ENCODE peak calls at places on chromosomes 2 and 18, in eight cellular contexts. F, Z, G, W, B, S, T and J are unnamed samples.

GRCh38 chr2:227796044-227796780 is 17.4 kb upstream of the CCL20 start:
- DNase-seq in B (peak; percentile 70), G (no peak), T (no peak), Z (no peak), S (no peak), W (no peak), F (no peak), J (no peak)

GRCh38 chr18:45320724-45321123 is 294.6 kb upstream of the SLC14A2 start:
- DNase-seq in W (no peak), G (no peak), Z (no peak), S (no peak), T (no peak), B (peak; percentile 40), F (no peak), J (no peak)

GRCh38 chr2:162043132-162043531 is 30.9 kb downstream of the DPP4 start:
- DNase-seq in G (no peak), W (no peak), B (no peak), S (no peak), Z (no peak), T (no peak), F (no peak), J (no peak)

GRCh38 chr2:74778381-74779371 is 55.3 kb upstream of the HK2 start:
- DNase-seq in T (no peak), B (peak; percentile 42), S (no peak), F (no peak), Z (no peak), W (no peak), G (no peak), J (no peak)

GRCh38 chr2:147094077-147094476 is 750.8 kb upstream of the ACVR2A start:
- DNase-seq in W (no peak), F (no peak), Z (no peak), B (no peak), G (no peak), T (no peak), S (no peak), J (no peak)

GRCh38 chr18:25931126-25931525 is 159.3 kb downstream of the SS18 start:
- DNase-seq in Z (no peak), B (no peak), S (no peak), F (no peak), T (no peak), G (no peak), W (no peak), J (no peak)

GRCh38 chr2:111185496-111186022 is 64.8 kb downstream of the BCL2L11 start:
- DNase-seq in F (no peak), T (peak; percentile 86), B (no peak), W (no peak), S (no peak), Z (no peak), G (peak; percentile 89), J (no peak)

GRCh38 chr2:200306969-200307811 is 697 bp downstream of the SPATS2L start:
- DNase-seq in T (peak; percentile 63), B (no peak), S (no peak), W (no peak), G (peak; percentile 81), F (peak; percentile 75), Z (peak; percentile 26), J (peak; percentile 74)

GRCh38 chr2:199228887-199229819 is 228.6 kb downstream of the SATB2 start:
- DNase-seq in W (no peak), B (peak; percentile 59), F (no peak), G (no peak), Z (no peak), T (no peak), S (peak; percentile 81), J (no peak)

GRCh38 chr2:219423656-219424378 is 5.6 kb downstream of the DES start:
- DNase-seq in G (no peak), F (no peak), S (no peak), B (no peak), W (no peak), Z (no peak), T (no peak), J (no peak)

GRCh38 chr18:64720781-64721464 is 572.0 kb upstream of the LINC00305 start:
- DNase-seq in F (no peak), W (no peak), B (no peak), T (no peak), S (no peak), G (peak; percentile 43), Z (no peak), J (no peak)

GRCh38 chr2:121283670-121284245 is 1.2 kb downstream of the TFCP2L1 start:
- DNase-seq in S (no peak), T (no peak), F (no peak), B (peak; percentile 48), W (no peak), Z (no peak), G (no peak), J (no peak)

GRCh38 chr2:20678751-20679150 is 11.8 kb downstream of the GDF7 start:
- DNase-seq in T (no peak), G (no peak), W (no peak), B (no peak), S (no peak), F (no peak), Z (no peak), J (no peak)

GRCh38 chr2:20676353-20677215 is 9.6 kb downstream of the GDF7 start:
- DNase-seq in F (no peak), Z (no peak), W (no peak), T (no peak), S (no peak), G (no peak), B (peak; percentile 16), J (no peak)

GRCh38 chr2:20674974-20675679 is 8.2 kb downstream of the GDF7 start:
- DNase-seq in T (no peak), B (peak; percentile 58), S (no peak), G (no peak), W (no peak), F (peak; percentile 87), Z (no peak), J (no peak)

GRCh38 chr2:20675701-20676352 is 8.9 kb downstream of the GDF7 start:
- DNase-seq in S (no peak), T (no peak), G (no peak), W (no peak), B (peak; percentile 35), F (no peak), Z (no peak), J (no peak)

DNA sequence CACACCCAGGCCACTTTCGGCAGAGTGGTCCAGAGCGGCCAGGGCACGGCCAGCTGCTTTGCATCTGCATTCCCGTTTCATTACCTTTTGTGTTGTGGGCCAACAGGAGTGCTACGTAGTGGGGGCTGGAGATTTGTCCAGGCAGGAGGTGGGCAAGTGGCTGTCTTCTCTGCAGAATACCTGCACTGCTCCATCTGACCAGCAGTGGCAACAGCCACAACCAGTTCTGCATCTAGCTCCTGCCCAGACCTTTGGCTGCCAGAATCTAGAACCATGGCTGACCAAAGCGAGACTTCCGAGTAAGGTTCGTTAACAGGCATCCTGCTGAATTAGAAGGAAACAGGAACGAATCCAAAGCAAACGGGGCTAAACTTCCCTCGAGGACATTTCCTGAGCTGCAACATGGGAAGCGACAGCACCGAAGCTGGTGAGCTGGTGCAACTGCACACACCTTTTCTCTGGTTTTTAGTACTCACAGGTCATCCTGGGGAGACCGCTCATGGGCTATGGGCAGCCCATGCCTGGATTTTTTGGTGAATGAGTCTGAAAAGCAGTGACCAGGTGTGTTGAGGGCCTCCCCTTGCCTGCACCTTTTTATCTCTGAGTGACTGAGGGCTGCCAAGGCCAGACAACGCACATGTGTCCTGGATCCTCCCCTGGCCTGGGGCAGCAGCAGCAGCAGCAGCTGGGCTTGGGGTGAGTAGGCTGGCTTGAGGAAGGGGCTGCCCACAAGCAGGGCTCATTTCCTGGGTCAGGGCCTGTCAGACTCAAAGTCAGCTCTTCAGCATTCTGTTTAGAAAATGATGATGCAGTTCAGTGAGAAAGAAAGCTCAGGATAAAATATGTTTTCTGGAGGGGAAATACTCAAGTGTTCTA is 10.6 kb downstream of the GDF7 start:
- DNase-seq in G (no peak), S (no peak), T (no peak), F (no peak), B (no peak), W (no peak), Z (no peak), J (no peak)
- TF ChIP-seq CTCF in G (no peak), S (no peak), T (no peak), F (no peak), B (no peak), W (no peak), Z (peak; percentile 43), J (peak; percentile 39)

DNA sequence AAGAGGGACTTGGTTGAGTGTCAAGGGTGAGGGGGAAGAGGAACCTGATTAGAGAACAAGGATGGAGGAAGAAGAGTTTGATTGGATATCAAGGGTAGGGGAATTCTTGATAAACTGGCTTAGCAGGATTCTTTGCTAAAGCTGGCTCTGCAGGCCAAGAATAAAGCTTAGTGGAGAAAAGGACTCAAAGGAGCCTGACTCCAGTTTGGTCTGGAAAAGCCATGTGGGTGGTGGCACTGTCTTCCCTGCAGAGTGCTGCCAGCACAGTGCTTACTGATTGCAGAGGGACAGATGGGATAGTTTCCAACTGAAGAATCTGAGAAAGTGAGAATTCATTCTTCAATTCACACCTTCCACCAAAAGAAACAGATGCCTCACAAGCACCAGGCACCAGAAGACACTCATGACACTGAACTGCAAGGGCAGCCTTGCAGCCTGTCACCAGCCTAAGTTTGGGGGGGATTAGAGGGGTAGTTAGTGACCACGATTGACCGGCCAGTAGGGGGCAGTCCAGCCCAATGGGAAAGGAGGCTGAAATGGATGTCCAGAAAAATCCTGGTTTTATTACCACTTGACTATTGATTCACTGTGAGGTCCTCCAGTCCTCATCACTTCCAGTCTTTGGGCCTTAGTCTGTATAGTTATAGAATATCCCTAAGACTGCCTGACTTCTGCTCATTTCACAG is 334.5 kb downstream of the SMAD2 start:
- DNase-seq in F (no peak), G (no peak), Z (no peak), T (no peak), W (no peak), B (peak; percentile 10), S (no peak), J (no peak)
- TF ChIP-seq CTCF in F (no peak), G (peak; percentile 37), Z (peak; percentile 43), T (peak; percentile 48), W (no peak), B (no peak), S (peak; percentile 11), J (peak; percentile 60)

GRCh38 chr2:141889788-141890187 is 241.0 kb downstream of the LRP1B start:
- DNase-seq in W (no peak), F (no peak), T (no peak), Z (no peak), G (no peak), S (no peak), B (no peak), J (no peak)
- TF ChIP-seq CTCF in W (no peak), F (no peak), T (no peak), Z (no peak), G (no peak), S (no peak), B (no peak), J (no peak)

DNA sequence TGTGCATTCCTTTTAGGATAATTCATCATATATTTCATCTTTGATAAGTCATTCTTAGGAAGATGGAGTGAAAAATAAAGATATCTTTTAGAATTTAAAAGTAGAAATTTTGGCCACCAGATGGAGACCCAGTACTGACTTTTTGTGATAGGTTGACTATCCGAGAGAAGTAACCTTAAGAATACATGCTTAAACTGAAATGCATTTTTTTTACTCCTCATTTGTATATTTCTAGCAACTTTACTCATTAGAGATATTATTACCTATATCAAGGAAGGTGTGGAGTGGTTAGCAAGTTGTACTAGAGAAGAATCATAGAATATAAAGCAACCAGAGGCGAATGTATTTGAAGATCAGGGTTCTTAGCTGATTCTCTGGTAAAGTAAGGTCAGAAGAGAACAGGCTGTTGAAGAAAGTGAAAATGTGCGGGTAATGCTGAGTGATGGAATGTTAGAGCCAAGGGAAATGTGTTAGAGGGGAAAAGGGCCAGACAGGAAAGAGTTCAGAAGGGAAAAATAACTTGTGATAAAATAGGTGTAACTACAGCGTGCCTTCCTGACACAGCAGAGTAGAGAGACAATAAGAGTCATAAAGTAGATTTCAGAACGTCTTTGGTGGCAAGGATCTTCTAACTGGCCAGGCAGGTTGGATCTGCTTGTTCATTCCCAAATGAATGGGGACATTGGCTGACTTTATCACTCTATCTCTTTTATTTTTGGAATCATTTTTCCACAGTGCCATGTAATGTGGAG is 52.3 kb downstream of the TDRD15 start:
- DNase-seq in G (no peak), T (no peak), Z (no peak), S (no peak), F (no peak), B (peak; percentile 20), W (no peak), J (no peak)
- TF ChIP-seq CTCF in G (peak; percentile 37), T (peak; percentile 23), Z (peak; percentile 59), S (peak; percentile 61), F (peak; percentile 21), B (no peak), W (no peak), J (peak; percentile 74)